ENCODE peak calls at places on chromosome 3, in five cellular contexts. One of them, this sample, is unnamed.

GRCh38 chr3:185677146-185677829 is 91.2 kb downstream of the SENP2 start:
- DNase-seq in WTC11: no peak
- DNase-seq in endothelial cell: peak; percentile 56
- DNase-seq in heart right ventricle: no peak
- DNase-seq in B cell: peak; percentile 20
- DNase-seq in this sample: peak; percentile 71

GRCh38 chr3:27728195-27729087 is 6.3 kb upstream of the EOMES start:
- DNase-seq in B cell: peak; percentile 33
- DNase-seq in endothelial cell: no peak
- DNase-seq in heart right ventricle: no peak
- DNase-seq in WTC11: peak; percentile 91
- DNase-seq in this sample: no peak

GRCh38 chr3:30654269-30654668 is 47.9 kb downstream of the TGFBR2 start:
- DNase-seq in endothelial cell: no peak
- DNase-seq in heart right ventricle: no peak
- DNase-seq in B cell: no peak
- DNase-seq in WTC11: no peak
- DNase-seq in this sample: no peak

GRCh38 chr3:43418601-43419272 is 132.4 kb downstream of the SNRK start:
- DNase-seq in endothelial cell: no peak
- DNase-seq in WTC11: no peak
- DNase-seq in B cell: no peak
- DNase-seq in heart right ventricle: no peak
- DNase-seq in this sample: no peak

GRCh38 chr3:51336261-51336660 is 48.8 kb upstream of the MANF start:
- DNase-seq in heart right ventricle: no peak
- DNase-seq in endothelial cell: no peak
- DNase-seq in B cell: no peak
- DNase-seq in WTC11: peak; percentile 23
- DNase-seq in this sample: no peak

GRCh38 chr3:182294256-182294655 is 499.0 kb upstream of the ATP11B start:
- DNase-seq in WTC11: no peak
- DNase-seq in heart right ventricle: no peak
- DNase-seq in endothelial cell: no peak
- DNase-seq in B cell: no peak
- DNase-seq in this sample: no peak

GRCh38 chr3:175495331-175495730 is 636.2 kb downstream of the NAALADL2 start:
- DNase-seq in WTC11: no peak
- DNase-seq in heart right ventricle: no peak
- DNase-seq in endothelial cell: no peak
- DNase-seq in B cell: no peak
- DNase-seq in this sample: peak; percentile 15

GRCh38 chr3:158539414-158540014 is 31.5 kb upstream of the MLF1 start:
- DNase-seq in heart right ventricle: no peak
- DNase-seq in WTC11: no peak
- DNase-seq in endothelial cell: peak; percentile 47
- DNase-seq in B cell: peak; percentile 42
- DNase-seq in this sample: no peak

GRCh38 chr3:50388021-50388719 is 28.8 kb upstream of the TMEM115 start:
- DNase-seq in B cell: no peak
- DNase-seq in heart right ventricle: no peak
- DNase-seq in endothelial cell: peak; percentile 45
- DNase-seq in WTC11: peak; percentile 66
- DNase-seq in this sample: peak; percentile 61

GRCh38 chr3:33645060-33645841 is 72.8 kb downstream of the CLASP2 start:
- DNase-seq in WTC11: no peak
- DNase-seq in heart right ventricle: no peak
- DNase-seq in endothelial cell: no peak
- DNase-seq in B cell: no peak
- DNase-seq in this sample: no peak

GRCh38 chr3:100891827-100892226 is 101.4 kb downstream of the ABI3BP start:
- DNase-seq in B cell: no peak
- DNase-seq in heart right ventricle: no peak
- DNase-seq in endothelial cell: no peak
- DNase-seq in WTC11: no peak
- DNase-seq in this sample: no peak

GRCh38 chr3:108175352-108175751 is 46.9 kb downstream of the IFT57 start:
- DNase-seq in B cell: no peak
- DNase-seq in endothelial cell: no peak
- DNase-seq in WTC11: no peak
- DNase-seq in heart right ventricle: no peak
- DNase-seq in this sample: no peak

DNA sequence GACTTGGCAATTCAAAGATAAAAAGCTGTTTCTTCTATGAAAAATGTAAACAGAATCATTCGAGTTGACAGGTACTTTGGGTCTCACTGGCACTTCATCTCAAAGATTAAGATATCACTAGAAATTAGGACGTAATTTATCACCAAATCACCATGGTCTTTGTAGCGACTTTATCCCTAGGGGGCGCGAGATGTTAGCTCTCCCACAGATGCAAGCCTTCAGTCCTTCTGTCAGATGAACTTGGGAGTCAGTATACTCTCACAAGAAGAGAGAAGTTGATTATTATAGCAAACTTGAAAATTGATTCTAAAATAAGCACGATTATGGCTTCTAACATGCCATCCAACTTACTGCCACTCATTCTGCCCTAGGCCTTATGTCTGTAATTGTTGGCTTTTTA is 150.3 kb downstream of the ALCAM start:
- DNase-seq in WTC11: peak; percentile 13
- DNase-seq in B cell: no peak
- DNase-seq in endothelial cell: peak; percentile 20
- DNase-seq in heart right ventricle: no peak
- DNase-seq in this sample: no peak
- TF ChIP-seq CTCF in WTC11: no peak
- TF ChIP-seq CTCF in B cell: no peak
- TF ChIP-seq CTCF in endothelial cell: peak; percentile 25
- TF ChIP-seq CTCF in heart right ventricle: no peak
- TF ChIP-seq CTCF in this sample: no peak

DNA sequence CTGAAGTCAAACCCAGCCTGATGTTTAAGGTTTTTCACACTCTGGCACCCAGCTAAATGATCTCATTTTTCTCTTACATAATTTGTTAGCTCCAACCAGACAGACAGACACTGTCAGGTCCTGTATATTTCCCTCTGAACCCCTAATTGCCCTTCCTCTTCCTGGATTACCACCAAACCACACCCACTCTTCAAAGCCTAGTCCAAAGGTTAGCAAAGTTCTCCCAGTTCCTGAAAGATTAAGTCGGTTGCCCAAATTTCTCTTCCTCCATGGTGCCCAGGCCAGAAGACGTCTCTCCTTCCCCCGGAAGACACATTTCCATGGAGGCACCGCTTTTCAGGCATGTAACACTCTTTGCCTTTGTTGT is 169.3 kb downstream of the FAM43A start:
- DNase-seq in B cell: no peak
- DNase-seq in heart right ventricle: no peak
- DNase-seq in WTC11: no peak
- DNase-seq in endothelial cell: no peak
- DNase-seq in this sample: no peak
- TF ChIP-seq CTCF in B cell: no peak
- TF ChIP-seq CTCF in heart right ventricle: no peak
- TF ChIP-seq CTCF in WTC11: no peak
- TF ChIP-seq CTCF in endothelial cell: no peak
- TF ChIP-seq CTCF in this sample: no peak

GRCh38 chr3:135792174-135792573 is 173.4 kb upstream of the PPP2R3A start:
- DNase-seq in heart right ventricle: no peak
- DNase-seq in endothelial cell: peak; percentile 23
- DNase-seq in B cell: no peak
- DNase-seq in WTC11: peak; percentile 30
- DNase-seq in this sample: no peak
- TF ChIP-seq CTCF in heart right ventricle: no peak
- TF ChIP-seq CTCF in endothelial cell: peak; percentile 40
- TF ChIP-seq CTCF in B cell: no peak
- TF ChIP-seq CTCF in WTC11: no peak
- TF ChIP-seq CTCF in this sample: no peak

GRCh38 chr3:17894434-17895060 is 152.1 kb upstream of the TBC1D5 start:
- DNase-seq in endothelial cell: peak; percentile 79
- DNase-seq in WTC11: peak; percentile 75
- DNase-seq in heart right ventricle: no peak
- DNase-seq in B cell: peak; percentile 57
- DNase-seq in this sample: no peak
- TF ChIP-seq CTCF in endothelial cell: peak; percentile 56
- TF ChIP-seq CTCF in WTC11: peak; percentile 73
- TF ChIP-seq CTCF in heart right ventricle: no peak
- TF ChIP-seq CTCF in B cell: peak; percentile 53
- TF ChIP-seq CTCF in this sample: peak; percentile 37

DNA sequence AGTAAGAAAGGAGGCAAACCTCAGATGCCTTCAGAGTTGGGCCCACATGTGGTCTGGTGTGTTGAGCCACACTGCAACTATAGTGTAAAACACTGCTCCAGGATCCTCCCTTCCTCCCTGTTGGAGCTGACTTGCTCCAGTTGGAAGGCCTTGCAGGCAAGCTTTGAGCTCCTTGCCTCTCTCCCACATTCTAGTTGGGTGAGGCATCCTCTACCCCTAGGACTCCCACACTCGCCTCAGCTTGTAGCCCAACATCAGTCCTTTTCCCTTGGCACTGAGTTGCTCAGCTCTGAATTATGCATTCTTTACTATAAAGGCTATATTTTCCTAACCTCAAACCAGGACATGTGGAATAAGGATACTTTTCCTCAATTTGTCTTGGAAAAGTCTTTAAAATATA is 143.9 kb downstream of the NECTIN3 start:
- DNase-seq in WTC11: no peak
- DNase-seq in endothelial cell: no peak
- DNase-seq in B cell: no peak
- DNase-seq in heart right ventricle: no peak
- DNase-seq in this sample: no peak
- TF ChIP-seq CTCF in WTC11: no peak
- TF ChIP-seq CTCF in endothelial cell: no peak
- TF ChIP-seq CTCF in B cell: no peak
- TF ChIP-seq CTCF in heart right ventricle: no peak
- TF ChIP-seq CTCF in this sample: no peak

GRCh38 chr3:136817448-136817847 is 1.5 kb upstream of the SLC35G2 start:
- DNase-seq in B cell: no peak
- DNase-seq in heart right ventricle: no peak
- DNase-seq in endothelial cell: no peak
- DNase-seq in WTC11: no peak
- DNase-seq in this sample: no peak

GRCh38 chr3:136818851-136819783 is at the start of gene SLC35G2:
- DNase-seq in WTC11: peak; percentile 78
- DNase-seq in heart right ventricle: peak; percentile 61
- DNase-seq in B cell: peak; percentile 37
- DNase-seq in endothelial cell: peak; percentile 70
- DNase-seq in this sample: peak; percentile 53

GRCh38 chr3:136819784-136820640 is 1.1 kb downstream of the SLC35G2 start:
- DNase-seq in heart right ventricle: peak; percentile 50
- DNase-seq in B cell: peak; percentile 32
- DNase-seq in WTC11: peak; percentile 72
- DNase-seq in endothelial cell: peak; percentile 53
- DNase-seq in this sample: peak; percentile 46

DNA sequence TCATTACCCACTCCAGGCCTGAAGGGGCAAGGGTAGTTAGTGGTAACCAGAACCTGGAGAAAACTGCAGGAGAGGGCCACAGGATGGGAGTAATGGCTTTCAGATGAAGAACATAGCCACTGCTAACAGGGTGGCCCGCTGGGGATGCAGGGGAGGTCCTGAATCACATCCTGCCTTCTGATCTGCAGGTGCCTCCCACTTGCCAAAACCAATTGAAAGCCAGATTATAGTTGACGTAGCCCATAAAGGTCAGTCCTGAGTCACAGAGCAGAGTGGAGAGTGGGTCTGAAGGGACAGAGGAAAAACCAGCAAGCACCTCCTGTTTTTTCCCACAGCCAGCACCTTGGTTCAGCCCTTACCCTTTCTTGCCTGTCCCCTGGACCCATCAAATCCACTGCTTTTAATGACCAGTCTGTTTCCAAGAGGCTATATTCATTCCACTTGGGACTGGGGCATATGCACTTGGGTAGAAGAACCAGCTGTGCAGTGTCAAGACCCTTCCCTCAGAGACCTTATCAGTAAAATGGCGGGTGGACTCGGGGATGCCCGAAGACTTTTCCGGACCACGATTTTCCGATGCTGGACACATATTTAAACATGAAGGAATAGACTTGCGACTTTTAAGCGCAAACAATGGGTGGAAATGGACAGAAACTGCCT is 605 bp upstream of the SLC35G2 start:
- DNase-seq in B cell: peak; percentile 7
- DNase-seq in endothelial cell: peak; percentile 4
- DNase-seq in WTC11: peak; percentile 48
- DNase-seq in heart right ventricle: peak; percentile 44
- DNase-seq in this sample: peak; percentile 44
- TF ChIP-seq CTCF in B cell: no peak
- TF ChIP-seq CTCF in endothelial cell: no peak
- TF ChIP-seq CTCF in WTC11: no peak
- TF ChIP-seq CTCF in heart right ventricle: no peak
- TF ChIP-seq CTCF in this sample: no peak

GRCh38 chr3:90091557-90091956 is 984.1 kb downstream of the EPHA3 start:
- DNase-seq in heart right ventricle: no peak
- DNase-seq in endothelial cell: peak; percentile 37
- DNase-seq in B cell: peak; percentile 3
- DNase-seq in WTC11: peak; percentile 25
- DNase-seq in this sample: no peak

DNA sequence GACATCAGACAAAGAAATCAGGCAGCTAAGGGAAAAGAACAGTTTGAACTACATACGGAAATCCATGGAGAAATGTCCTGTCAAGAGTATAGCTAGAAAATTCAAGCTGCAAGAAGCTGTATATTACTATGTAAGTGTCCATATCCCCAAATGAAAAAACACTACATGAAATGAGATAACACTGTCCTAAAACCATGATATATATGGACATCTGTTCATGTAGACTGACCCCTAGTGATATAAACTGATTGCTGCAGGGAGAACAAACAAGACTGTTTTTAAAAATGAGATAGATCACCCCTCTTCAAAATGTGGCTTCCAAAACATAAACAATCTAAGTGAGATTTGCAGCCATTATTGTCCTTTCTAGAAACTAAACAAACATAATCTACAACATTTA is 985.6 kb downstream of the EPHA3 start:
- DNase-seq in B cell: no peak
- DNase-seq in heart right ventricle: no peak
- DNase-seq in endothelial cell: no peak
- DNase-seq in WTC11: no peak
- DNase-seq in this sample: peak; percentile 1
- TF ChIP-seq CTCF in B cell: no peak
- TF ChIP-seq CTCF in heart right ventricle: no peak
- TF ChIP-seq CTCF in endothelial cell: peak; percentile 56
- TF ChIP-seq CTCF in WTC11: no peak
- TF ChIP-seq CTCF in this sample: no peak